ENCODE peak calls at places on chromosome 13, in four cellular contexts. F is stimulated activated CD4-positive, alpha-beta T cell treated with anti-CD3 and anti-CD28 coated beads, Interleukin-4, amount 100 ng/mL, for 48 hours; J is HEK293T; N is EL. D is an unnamed sample.

GRCh38 chr13:102170295-102170694 is 231.6 kb downstream of the FGF14 start:
- DNase-seq in F (no peak), J (no peak), N (no peak), D (no peak)

GRCh38 chr13:19818223-19818842 is 35.6 kb upstream of the PSPC1 start:
- DNase-seq in F (peak), J (peak), N (no peak), D (no peak)

GRCh38 chr13:99467764-99468163 is 33.5 kb upstream of the TM9SF2 start:
- DNase-seq in F (no peak), J (no peak), N (peak), D (peak)

GRCh38 chr13:31631071-31631470 is 108.3 kb upstream of the RXFP2 start:
- DNase-seq in F (no peak), J (no peak), N (peak), D (no peak)

GRCh38 chr13:34156841-34157365 is 339.0 kb downstream of the RFC3 start:
- DNase-seq in F (peak), J (peak), N (peak), D (peak)

GRCh38 chr13:25371608-25372274 is at the start of gene ATP8A2:
- DNase-seq in F (no peak), J (peak), N (no peak), D (no peak)

GRCh38 chr13:69168436-69168835 is 939.2 kb upstream of the ATXN8OS start:
- DNase-seq in F (no peak), J (no peak), N (no peak), D (no peak)

GRCh38 chr13:42798118-42798517 is 16.7 kb downstream of the FAM216B start:
- DNase-seq in F (no peak), J (no peak), N (no peak), D (no peak)

GRCh38 chr13:23447927-23448326 is 14.4 kb upstream of the SACS start:
- DNase-seq in F (no peak), J (no peak), N (peak), D (peak)

GRCh38 chr13:93652942-93653341 is 426.3 kb downstream of the GPC6 start:
- DNase-seq in F (no peak), J (no peak), N (no peak), D (no peak)

GRCh38 chr13:48653074-48654054 is at the start of gene CYSLTR2:
- DNase-seq in F (no peak), J (no peak), N (peak), D (peak)

GRCh38 chr13:111474136-111475002 is 153.9 kb downstream of the TEX29 start:
- DNase-seq in F (no peak), J (peak), N (peak), D (peak)

GRCh38 chr13:98890186-98890585 is 87.7 kb downstream of the DOCK9 start:
- DNase-seq in F (peak), J (no peak), N (peak), D (peak)

GRCh38 chr13:29923554-29924481 is 73.4 kb upstream of the UBL3 start:
- DNase-seq in F (peak), J (peak), N (peak), D (peak)

GRCh38 chr13:112709825-112710783 is 20.3 kb downstream of the ATP11A start:
- DNase-seq in F (no peak), J (no peak), N (no peak), D (no peak)

GRCh38 chr13:43094901-43095300 is 71.5 kb downstream of the DNAJC15 start:
- DNase-seq in F (no peak), J (no peak), N (no peak), D (no peak)

GRCh38 chr13:114053026-114053425 is 79.2 kb upstream of the C13orf46 start:
- DNase-seq in F (no peak), J (no peak), N (peak), D (peak)

GRCh38 chr13:48804836-48805601 is 151.3 kb downstream of the CYSLTR2 start:
- DNase-seq in F (no peak), J (no peak), N (peak), D (peak)

GRCh38 chr13:20130012-20130411 is 30.8 kb downstream of the GJA3 start:
- DNase-seq in F (no peak), J (no peak), N (no peak), D (no peak)

GRCh38 chr13:67440240-67440639 is 210.1 kb upstream of the PCDH9 start:
- DNase-seq in F (no peak), J (no peak), N (no peak), D (no peak)